ENCODE peak calls at places on chromosomes 13 and 19, in six cellular contexts. M is central memory CD8-positive, alpha-beta T cell; Y is T-helper 2 cell; R is T-helper 17 cell; Q is occipital lobe; I is amniotic epithelial cell. G is an unnamed sample.

GRCh38 chr13:96294930-96295657 is 205.2 kb downstream of the HS6ST3 start:
- DNase-seq in Q (no peak), I (no peak), R (no peak), M (no peak), Y (no peak), G (no peak)

GRCh38 chr13:35086667-35087066 is 144.6 kb downstream of the NBEA start:
- DNase-seq in I (no peak), Y (no peak), Q (no peak), R (no peak), M (no peak), G (no peak)

GRCh38 chr19:2037676-2038255 is 13.3 kb downstream of the MKNK2 start:
- DNase-seq in I (no peak), Q (no peak), R (no peak), Y (no peak), M (no peak), G (no peak)

GRCh38 chr19:52442179-52442578 is 11.2 kb upstream of the ZNF578 start:
- DNase-seq in M (no peak), I (no peak), Q (no peak), R (no peak), Y (no peak), G (no peak)

GRCh38 chr13:60351326-60351725 is 45.7 kb upstream of the TDRD3 start:
- DNase-seq in Q (no peak), Y (no peak), I (peak; percentile 88), R (no peak), M (no peak), G (no peak)

GRCh38 chr13:55432814-55433213 is 1707.9 kb upstream of the PRR20A start:
- DNase-seq in I (no peak), Q (no peak), Y (no peak), M (no peak), R (no peak), G (no peak)

GRCh38 chr19:44848805-44849457 is 2.8 kb downstream of the NECTIN2 start:
- DNase-seq in I (peak; percentile 37), Q (no peak), Y (no peak), R (no peak), M (no peak), G (no peak)

GRCh38 chr13:100789968-100790367 is 115.4 kb upstream of the TMTC4 start:
- DNase-seq in M (no peak), I (no peak), R (no peak), Y (no peak), Q (no peak), G (no peak)

GRCh38 chr19:37941820-37942515 is 35.0 kb downstream of the SIPA1L3 start:
- DNase-seq in M (no peak), Q (no peak), R (no peak), Y (no peak), I (peak; percentile 68), G (no peak)

GRCh38 chr19:14475251-14476073 is at the start of gene PTGER1:
- DNase-seq in Y (no peak), M (no peak), R (no peak), I (no peak), Q (no peak), G (no peak)

GRCh38 chr13:73945871-73946270 is 188.3 kb downstream of the KLF12 start:
- DNase-seq in R (no peak), Y (no peak), I (no peak), M (no peak), Q (peak; percentile 19), G (peak; percentile 42)

G was measured in dorsolateral prefrontal cortex.